ENCODE peak calls at places on chromosomes 5 and 9, in seven cellular contexts. M is breast epithelium; K is brain microvascular endothelial cell; Z is GM12865; L is right atrium auricular region; T is CD4-positive, alpha-beta T cell; S is endothelial cell. R is an unnamed sample.

GRCh38 chr5:169641253-169641652 is 4.2 kb downstream of the DOCK2 start:
- DNase-seq in M (no peak), K (no peak), Z (no peak), L (no peak), T (no peak), S (peak; percentile 27), R (no peak)

GRCh38 chr5:149759563-149759962 is 29.5 kb downstream of the PPARGC1B start:
- DNase-seq in M (no peak), K (no peak), Z (no peak), L (no peak), T (no peak), S (no peak), R (no peak)

GRCh38 chr5:151589878-151590570 is 1.1 kb downstream of the FAT2 start:
- DNase-seq in M (no peak), K (no peak), Z (no peak), L (no peak), T (no peak), S (no peak), R (no peak)

GRCh38 chr9:101323129-101323528 is 61.7 kb downstream of the BAAT start:
- DNase-seq in M (no peak), K (no peak), Z (no peak), L (no peak), T (no peak), S (no peak), R (no peak)

GRCh38 chr5:57448287-57448686 is 34.3 kb downstream of the ACTBL2 start:
- DNase-seq in M (no peak), K (no peak), Z (no peak), L (no peak), T (no peak), S (no peak), R (no peak)

GRCh38 chr9:77455312-77455927 is 192.7 kb downstream of the GNA14 start:
- DNase-seq in M (no peak), K (no peak), Z (peak; percentile 58), L (no peak), T (no peak), S (peak; percentile 45), R (peak; percentile 45)

GRCh38 chr9:5438301-5439162 is 807 bp upstream of the PLGRKT start:
- DNase-seq in M (no peak), K (peak; percentile 41), Z (peak; percentile 92), L (no peak), T (no peak), S (no peak), R (no peak)

GRCh38 chr9:128233817-128234406 is 30.7 kb downstream of the DNM1 start:
- DNase-seq in M (no peak), K (no peak), Z (no peak), L (no peak), T (no peak), S (no peak), R (no peak)

GRCh38 chr9:113882181-113882580 is 6.1 kb downstream of the ZNF618 start:
- DNase-seq in M (no peak), K (no peak), Z (no peak), L (no peak), T (no peak), S (no peak), R (no peak)

GRCh38 chr5:137148128-137148527 is 351.0 kb downstream of the SPOCK1 start:
- DNase-seq in M (no peak), K (no peak), Z (no peak), L (no peak), T (no peak), S (no peak), R (no peak)

GRCh38 chr9:107932036-107932435 is 442.5 kb upstream of the KLF4 start:
- DNase-seq in M (no peak), K (peak; percentile 18), Z (no peak), L (no peak), T (no peak), S (no peak), R (no peak)

GRCh38 chr9:24899463-24899862 is 353.8 kb upstream of the IZUMO3 start:
- DNase-seq in M (no peak), K (no peak), Z (no peak), L (no peak), T (no peak), S (no peak), R (no peak)

GRCh38 chr5:179868541-179868940 is 9.9 kb upstream of the MRNIP start:
- DNase-seq in M (no peak), K (no peak), Z (no peak), L (no peak), T (no peak), S (no peak), R (no peak)

GRCh38 chr5:112995764-112996618 is 19.4 kb downstream of the DCP2 start:
- DNase-seq in M (peak; percentile 60), K (peak; percentile 72), Z (peak; percentile 71), L (peak; percentile 82), T (peak; percentile 74), S (peak; percentile 82), R (peak; percentile 55)

GRCh38 chr9:128494743-128495124 is 9.8 kb upstream of the GLE1 start:
- DNase-seq in M (no peak), K (no peak), Z (no peak), L (no peak), T (no peak), S (no peak), R (no peak)

DNA sequence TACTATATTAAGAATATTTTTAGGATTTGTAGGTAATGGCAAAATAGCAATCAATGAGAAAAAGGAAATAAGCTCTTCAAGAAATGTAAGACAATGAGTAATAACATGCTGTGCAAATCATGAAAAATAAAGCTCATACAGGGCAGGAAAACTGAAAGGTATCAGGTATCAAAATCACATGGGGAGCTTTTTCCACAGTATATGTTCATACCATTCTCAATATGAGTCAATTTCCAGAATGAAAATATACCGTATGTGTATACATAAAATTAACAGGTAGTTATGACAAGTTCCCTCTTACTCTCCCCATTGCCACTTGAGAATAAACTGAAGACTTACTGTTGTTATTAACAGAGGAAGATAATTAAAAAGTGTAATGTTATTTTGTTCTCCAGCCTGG is 35.9 kb downstream of the EFCAB9 start:
- DNase-seq in M (no peak), K (no peak), Z (peak; percentile 70), L (no peak), T (no peak), S (no peak), R (no peak)
- TF ChIP-seq CTCF in M (no peak), K (no peak), Z (no peak), L (no peak), T (no peak), S (no peak), R (no peak)

DNA sequence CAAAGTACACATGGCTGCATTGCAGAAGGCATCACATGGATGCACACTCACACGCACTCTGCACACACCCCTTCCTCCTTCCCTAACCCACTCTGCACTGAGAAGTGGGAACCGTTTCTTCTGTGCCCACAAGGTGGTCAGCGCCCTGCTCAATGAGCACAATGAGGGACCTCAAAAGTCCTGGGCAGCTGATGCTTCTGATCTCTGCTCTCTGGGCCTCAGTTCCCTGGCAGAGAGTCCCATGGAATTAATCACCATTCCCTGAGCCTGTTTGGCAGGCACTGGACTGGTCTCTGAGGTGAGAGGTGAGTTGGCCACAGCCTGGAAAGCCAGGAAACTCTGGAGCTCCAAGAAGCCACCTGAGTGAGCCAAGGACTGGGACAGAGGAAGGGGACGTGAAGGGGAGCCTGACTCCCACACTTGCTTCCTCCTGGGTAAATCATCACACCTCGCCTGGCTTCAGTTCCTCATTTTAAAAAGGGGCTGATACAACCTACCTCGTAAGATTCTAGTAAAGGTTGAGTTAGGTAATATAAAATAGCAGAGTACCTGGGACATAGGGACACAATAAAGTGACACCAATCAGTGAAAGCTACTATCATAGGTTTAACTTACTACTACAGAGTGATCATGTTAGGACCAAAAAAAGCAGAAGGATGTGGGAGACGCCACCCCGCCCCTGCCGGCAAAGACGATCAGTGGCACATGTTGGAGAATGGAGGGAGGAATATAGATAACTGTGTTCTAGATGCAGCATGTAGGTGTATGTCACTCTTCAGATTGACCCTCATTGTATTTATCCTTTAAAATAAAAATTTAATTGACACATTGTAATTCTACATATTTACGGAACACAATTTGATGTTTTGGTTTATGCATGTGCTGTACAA is 21.1 kb upstream of the IGFBPL1 start:
- DNase-seq in M (no peak), K (no peak), Z (peak; percentile 13), L (no peak), T (no peak), S (no peak), R (no peak)
- TF ChIP-seq CTCF in M (no peak), K (no peak), Z (no peak), L (no peak), T (no peak), S (no peak), R (no peak)

GRCh38 chr9:105088088-105088487 is 156.4 kb upstream of the SLC44A1 start:
- DNase-seq in M (no peak), K (no peak), Z (no peak), L (no peak), T (no peak), S (no peak), R (no peak)

GRCh38 chr9:105089874-105090273 is 154.6 kb upstream of the SLC44A1 start:
- DNase-seq in M (no peak), K (no peak), Z (no peak), L (no peak), T (no peak), S (no peak), R (no peak)

GRCh38 chr9:105088499-105088898 is 156.0 kb upstream of the SLC44A1 start:
- DNase-seq in M (no peak), K (no peak), Z (no peak), L (no peak), T (no peak), S (no peak), R (no peak)

GRCh38 chr9:105093685-105094084 is 150.8 kb upstream of the SLC44A1 start:
- DNase-seq in M (no peak), K (no peak), Z (no peak), L (no peak), T (no peak), S (no peak), R (no peak)

DNA sequence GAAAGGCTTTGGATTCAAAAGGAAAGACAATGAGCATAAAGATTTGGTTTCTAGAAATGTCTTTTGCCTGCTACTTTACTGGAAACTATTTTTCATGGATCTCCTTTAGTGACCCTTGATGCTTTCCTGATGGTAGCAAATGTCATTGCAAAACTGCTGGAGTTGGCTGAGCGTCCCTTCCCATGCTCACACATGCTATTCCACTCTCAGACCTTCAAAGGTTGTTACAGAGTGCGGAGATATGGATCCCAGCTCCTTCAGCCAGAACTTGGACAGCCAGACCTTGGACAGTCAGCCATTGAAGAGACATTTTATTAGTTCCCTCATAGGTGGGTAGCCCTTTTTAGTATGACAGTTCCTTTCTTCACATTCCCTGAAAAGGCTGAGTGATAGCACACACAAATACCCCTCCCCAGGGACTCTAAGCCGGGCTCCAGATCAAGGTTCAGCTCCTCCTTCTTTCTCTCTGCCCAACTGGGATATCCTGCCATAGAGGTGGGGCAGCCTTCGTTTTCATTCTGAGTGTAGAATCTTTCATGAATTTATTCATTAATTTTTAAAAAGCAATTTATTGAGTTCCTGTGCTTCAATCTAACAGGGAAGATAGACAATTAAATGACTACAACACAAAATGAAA is 153.3 kb upstream of the SLC44A1 start:
- DNase-seq in M (no peak), K (no peak), Z (no peak), L (no peak), T (no peak), S (no peak), R (no peak)
- TF ChIP-seq CTCF in M (no peak), K (no peak), Z (no peak), L (no peak), T (no peak), S (no peak), R (no peak)

DNA sequence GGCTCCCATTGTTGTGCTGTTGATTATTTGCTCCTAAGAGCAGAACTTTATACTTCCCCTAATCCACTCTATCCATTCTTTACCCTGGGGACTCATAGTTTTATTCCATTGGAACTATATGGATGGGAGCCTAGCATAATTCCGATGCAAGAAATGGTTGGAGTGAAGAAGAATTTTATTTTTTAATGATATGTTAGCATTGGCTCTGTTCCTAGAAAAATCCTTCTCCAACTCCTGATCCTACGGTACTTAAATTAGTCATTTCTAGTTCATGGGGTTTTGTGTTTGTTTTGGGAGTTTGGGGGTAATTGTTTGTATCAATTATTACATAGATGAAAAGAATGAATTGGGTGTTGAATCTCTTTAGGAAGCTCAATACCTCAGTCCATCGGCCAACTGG is 191.5 kb downstream of the GOLPH3 start:
- DNase-seq in M (no peak), K (no peak), Z (no peak), L (no peak), T (no peak), S (no peak), R (no peak)
- TF ChIP-seq CTCF in M (no peak), K (no peak), Z (no peak), L (no peak), T (no peak), S (no peak), R (no peak)

R was measured in GM13977.